ENCODE peak calls at places on chromosomes 3 and 15, in ten cellular contexts. U is PC-3, O is psoas muscle, E is Peyer's patch, X is tibial nerve, A is endodermal cell, D is stomach, Q is heart left ventricle, K is right atrium auricular region, L is H9. V is an unnamed sample. For H3K4me1, the result is how much of the 10 kb centered on the place peaks cover.

GRCh38 chr3:43867673-43868072 is 176.9 kb downstream of the ABHD5 start:
- DNase-seq in U (peak), O (no peak), E (no peak), X (no peak), A (peak), D (no peak), Q (no peak), K (no peak), L (peak), V (no peak)

GRCh38 chr15:55526559-55527036 is 18.6 kb upstream of the DNAAF4 start:
- DNase-seq in U (peak), O (no peak), E (no peak), X (no peak), A (peak), D (no peak), Q (no peak), K (no peak), L (peak), V (no peak)

GRCh38 chr3:71101581-71101980 is 481.9 kb downstream of the FOXP1 start:
- DNase-seq in U (no peak), O (no peak), E (no peak), X (no peak), A (no peak), D (no peak), Q (no peak), K (no peak), L (no peak), V (no peak)

GRCh38 chr15:96392380-96393208 is 62.1 kb downstream of the NR2F2 start:
- DNase-seq in U (no peak), O (no peak), E (no peak), X (no peak), A (peak), D (no peak), Q (no peak), K (no peak), L (peak), V (no peak)

GRCh38 chr3:183933160-183933559 is 48.5 kb upstream of the PARL start:
- DNase-seq in U (no peak), O (no peak), E (no peak), X (no peak), A (no peak), D (no peak), Q (no peak), K (no peak), L (no peak), V (no peak)

GRCh38 chr15:29035571-29036285 is 150.0 kb downstream of the APBA2 start:
- DNase-seq in U (no peak), O (no peak), E (no peak), X (no peak), A (no peak), D (no peak), Q (no peak), K (no peak), L (no peak), V (no peak)

GRCh38 chr15:51336011-51336410 is 2.4 kb downstream of the CYP19A1 start:
- DNase-seq in U (no peak), O (no peak), E (no peak), X (no peak), A (no peak), D (no peak), Q (peak), K (no peak), L (no peak), V (no peak)

GRCh38 chr15:94791008-94791407 is 559.6 kb downstream of the MCTP2 start:
- DNase-seq in U (no peak), O (no peak), E (no peak), X (no peak), A (no peak), D (no peak), Q (no peak), K (no peak), L (no peak), V (no peak)

GRCh38 chr15:48748535-48748934 is 62.3 kb downstream of the CEP152 start:
- DNase-seq in U (no peak), O (no peak), E (no peak), X (no peak), A (no peak), D (no peak), Q (no peak), K (no peak), L (no peak), V (no peak)

GRCh38 chr15:42165081-42165480 is 8.6 kb upstream of the PLA2G4F start:
- DNase-seq in U (peak), O (no peak), E (no peak), X (no peak), A (no peak), D (no peak), Q (no peak), K (no peak), L (no peak), V (no peak)

GRCh38 chr3:48561045-48561736 is 2.4 kb downstream of the UCN2 start:
- DNase-seq in U (no peak), O (peak), E (no peak), X (peak), A (peak), D (peak), Q (peak), K (peak), L (peak), V (peak)

GRCh38 chr3:139388961-139389551 is 391 bp downstream of the COPB2 start:
- DNase-seq in U (no peak), O (no peak), E (no peak), X (no peak), A (no peak), D (peak), Q (no peak), K (no peak), L (no peak), V (no peak)

GRCh38 chr15:34795267-34796081 is at the start of gene ACTC1:
- DNase-seq in U (peak), O (peak), E (no peak), X (no peak), A (peak), D (peak), Q (peak), K (peak), L (peak), V (peak)

GRCh38 chr3:88150371-88150770 is 612 bp downstream of the C3orf38 start:
- DNase-seq in U (no peak), O (no peak), E (no peak), X (no peak), A (no peak), D (no peak), Q (no peak), K (no peak), L (no peak), V (no peak)

GRCh38 chr3:135565481-135565880 is 400.0 kb upstream of the PPP2R3A start:
- DNase-seq in U (no peak), O (no peak), E (no peak), X (no peak), A (no peak), D (no peak), Q (no peak), K (no peak), L (no peak), V (no peak)

GRCh38 chr3:151838574-151839312 is 24.8 kb downstream of the AADAC start:
- DNase-seq in U (peak), O (no peak), E (no peak), X (no peak), A (peak), D (peak), Q (peak), K (no peak), L (peak), V (peak)

GRCh38 chr3:83039422-83039821 is 1278.0 kb upstream of the GBE1 start:
- DNase-seq in U (peak), O (no peak), E (no peak), X (no peak), A (no peak), D (no peak), Q (no peak), K (no peak), L (no peak), V (no peak)

GRCh38 chr15:96470682-96471290 is 140.3 kb downstream of the NR2F2 start:
- DNase-seq in U (no peak), O (no peak), E (no peak), X (no peak), A (no peak), D (no peak), Q (no peak), K (no peak), L (no peak), V (no peak)

GRCh38 chr15:25508369-25509002 is 69.7 kb upstream of the UBE3A start:
- DNase-seq in U (peak), O (no peak), E (no peak), X (no peak), A (no peak), D (no peak), Q (no peak), K (no peak), L (no peak), V (no peak)

GRCh38 chr3:127226946-127227842 is 34.3 kb downstream of the PRR23E start:
- DNase-seq in U (peak), O (no peak), E (no peak), X (no peak), A (peak), D (no peak), Q (no peak), K (no peak), L (peak), V (no peak)

GRCh38 chr3:20890124-20890523 is 704.1 kb upstream of the SGO1 start:
- DNase-seq in U (no peak), O (no peak), E (no peak), X (no peak), A (no peak), D (no peak), Q (no peak), K (no peak), L (no peak), V (no peak)

GRCh38 chr3:120841264-120841663 is 66.7 kb upstream of the STXBP5L start:
- DNase-seq in U (no peak), O (no peak), E (no peak), X (no peak), A (no peak), D (no peak), Q (no peak), K (no peak), L (no peak), V (no peak)

GRCh38 chr3:14265246-14265962 is 86.8 kb downstream of the LSM3 start:
- DNase-seq in U (peak), O (no peak), E (peak), X (no peak), A (no peak), D (no peak), Q (no peak), K (no peak), L (no peak), V (no peak)

GRCh38 chr15:52340093-52340492 is 44.5 kb upstream of the MYO5C start:
- DNase-seq in U (no peak), O (peak), E (no peak), X (no peak), A (no peak), D (no peak), Q (no peak), K (no peak), L (peak), V (no peak)

DNA sequence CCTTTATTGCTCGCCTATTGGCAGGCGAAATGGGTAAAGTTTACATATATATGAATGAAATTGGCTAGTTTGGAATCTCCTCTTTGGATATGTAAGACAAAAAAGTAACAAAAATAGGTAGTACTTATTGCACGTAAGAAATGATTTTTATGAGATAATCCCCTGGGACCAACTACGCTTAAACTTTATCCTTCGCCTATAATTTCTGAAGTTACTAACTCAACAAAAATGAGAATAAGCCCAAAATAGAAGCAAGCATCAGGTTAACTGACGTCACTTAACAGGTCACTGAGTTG is 438 bp upstream of the SLC49A4 start:
- DNase-seq in U (no peak), O (no peak), E (no peak), X (no peak), A (no peak), D (no peak), Q (no peak), K (no peak), L (no peak), V (no peak)
- H3K4me1 ChIP-seq in U (under half), O (under half), E (under half), X (under half), A (under half), D (under half), Q (under half), K (under half), L (under half), V (under half)

GRCh38 chr3:187017511-187018230 is 87.3 kb downstream of the ST6GAL1 start:
- DNase-seq in U (no peak), O (no peak), E (no peak), X (no peak), A (no peak), D (no peak), Q (no peak), K (peak), L (no peak), V (no peak)
- H3K27ac ChIP-seq in U (no peak), O (no peak), E (no peak), X (no peak), A (no peak), D (no peak), Q (no peak), K (peak), L (no peak), V (peak)

GRCh38 chr15:50312636-50313035 is 42.4 kb downstream of the GABPB1 start:
- DNase-seq in U (no peak), O (no peak), E (no peak), X (no peak), A (no peak), D (no peak), Q (no peak), K (no peak), L (no peak), V (no peak)
- H3K4me1 ChIP-seq in U (under half), O (under half), E (under half), X (under half), A (under half), D (under half), Q (under half), K (under half), L (under half), V (under half)

DNA sequence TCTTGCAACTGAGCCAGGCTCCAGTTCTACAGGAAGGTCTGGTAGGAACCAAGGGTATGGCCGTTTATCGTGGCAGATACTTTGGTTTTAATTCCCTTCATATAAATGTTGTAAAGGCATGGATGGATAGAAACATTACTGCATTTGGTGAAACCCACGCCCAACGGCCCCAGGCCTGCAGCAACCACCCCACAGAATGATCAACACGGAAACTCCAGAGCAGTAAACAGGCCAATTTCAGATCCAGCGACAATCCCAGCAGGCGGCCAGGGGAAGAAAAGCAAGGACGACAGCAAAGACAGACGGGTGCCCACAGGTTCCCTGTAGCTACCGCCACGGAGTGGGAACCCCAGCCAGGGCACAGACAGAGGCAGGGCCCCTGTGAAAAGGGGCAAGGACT is 32.6 kb upstream of the PCSK6 start:
- DNase-seq in U (no peak), O (no peak), E (no peak), X (no peak), A (peak), D (no peak), Q (no peak), K (no peak), L (peak), V (no peak)
- H3K27ac ChIP-seq in U (no peak), O (no peak), E (peak), X (no peak), A (no peak), D (no peak), Q (no peak), K (no peak), L (no peak), V (no peak)

DNA sequence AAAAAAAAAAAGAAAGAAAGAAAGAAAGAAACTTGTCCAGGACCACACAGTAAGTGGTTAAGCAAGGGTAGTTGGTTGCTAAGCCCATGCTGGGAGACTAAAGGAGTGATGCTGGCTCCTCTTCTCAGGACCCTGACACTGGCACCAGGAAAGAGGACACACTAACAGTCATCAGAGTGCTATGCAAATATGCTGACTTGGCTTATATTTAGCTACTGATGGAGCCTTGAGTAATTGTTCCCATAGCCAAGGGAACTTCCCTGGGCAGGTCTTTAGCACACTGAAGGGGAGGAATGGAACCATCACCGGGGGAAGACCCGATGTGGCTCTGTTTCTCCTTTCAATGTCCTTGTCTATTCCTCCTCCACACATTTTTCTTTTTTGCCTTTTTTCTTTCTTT is 6.3 kb downstream of the TMEM40 start:
- DNase-seq in U (peak), O (no peak), E (no peak), X (no peak), A (no peak), D (no peak), Q (no peak), K (no peak), L (no peak), V (no peak)
- H3K4me1 ChIP-seq in U (half or more), O (under half), E (under half), X (under half), A (under half), D (under half), Q (under half), K (under half), L (under half), V (under half)

GRCh38 chr3:112115161-112115739 is 17.8 kb downstream of the GCSAM start:
- DNase-seq in U (no peak), O (no peak), E (no peak), X (no peak), A (no peak), D (no peak), Q (no peak), K (no peak), L (no peak), V (no peak)
- H3K27ac ChIP-seq in U (no peak), O (no peak), E (no peak), X (no peak), A (no peak), D (no peak), Q (no peak), K (no peak), L (no peak), V (no peak)

GRCh38 chr15:63896336-63897115 is 62.8 kb upstream of the HERC1 start:
- DNase-seq in U (peak), O (peak), E (no peak), X (no peak), A (peak), D (no peak), Q (no peak), K (no peak), L (no peak), V (peak)

GRCh38 chr15:63895787-63896218 is 62.1 kb upstream of the HERC1 start:
- DNase-seq in U (no peak), O (no peak), E (no peak), X (no peak), A (no peak), D (no peak), Q (no peak), K (no peak), L (no peak), V (peak)

GRCh38 chr15:63894662-63894949 is 60.9 kb upstream of the HERC1 start:
- DNase-seq in U (no peak), O (no peak), E (no peak), X (no peak), A (no peak), D (no peak), Q (no peak), K (no peak), L (no peak), V (no peak)

GRCh38 chr15:63893866-63894661 is 60.3 kb upstream of the HERC1 start:
- DNase-seq in U (no peak), O (peak), E (no peak), X (no peak), A (no peak), D (no peak), Q (no peak), K (no peak), L (no peak), V (peak)

DNA sequence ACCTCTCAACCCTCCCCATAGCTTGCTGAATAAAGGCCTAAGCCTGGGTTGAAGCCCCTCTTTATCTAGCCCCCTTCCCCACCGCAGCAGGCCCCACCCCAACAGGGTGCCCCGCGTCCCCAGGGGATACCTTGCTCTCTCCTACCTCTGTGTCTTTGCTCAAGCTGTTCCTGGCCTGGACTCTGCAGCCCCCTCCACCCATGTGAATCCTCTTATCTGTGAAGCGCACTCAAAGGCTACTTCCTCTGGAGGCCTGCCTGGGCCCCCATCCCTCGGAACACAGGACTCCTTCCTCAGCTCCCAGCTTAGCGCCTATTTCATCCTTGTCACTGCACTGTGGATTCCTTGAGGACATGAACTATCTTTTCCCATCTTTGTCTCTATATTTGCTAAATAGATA is 61.4 kb upstream of the HERC1 start:
- DNase-seq in U (no peak), O (no peak), E (no peak), X (no peak), A (no peak), D (no peak), Q (no peak), K (no peak), L (no peak), V (peak)
- H3K4me1 ChIP-seq in U (under half), O (half or more), E (under half), X (under half), A (under half), D (under half), Q (under half), K (under half), L (under half), V (under half)